ENCODE peak calls at places on chromosome 1, in eight cellular contexts. G is lower leg skin, X is IMR-90, J is body of pancreas, A is K562, E is stomach, U is breast epithelium, K is suprapubic skin. T is an unnamed sample.

GRCh38 chr1:156410238-156410637 is 41.2 kb downstream of the RHBG start:
- DNase-seq in U (no peak), A (no peak), G (no peak), J (no peak), E (no peak), K (no peak), X (no peak), T (no peak)

GRCh38 chr1:24321712-24322635 is 2.8 kb downstream of the GRHL3 start:
- DNase-seq in A (peak), J (peak), K (peak), X (peak), E (peak), G (peak), U (peak), T (no peak)

GRCh38 chr1:207941664-207942063 is 30.7 kb upstream of the CD34 start:
- DNase-seq in X (peak), U (peak), G (peak), A (no peak), J (peak), E (peak), K (peak), T (no peak)

GRCh38 chr1:24929876-24930702 is at the start of gene RUNX3:
- DNase-seq in X (no peak), U (peak), A (peak), G (peak), E (peak), J (no peak), K (no peak), T (peak)

GRCh38 chr1:6272476-6273270 is 11.8 kb upstream of the GPR153 start:
- DNase-seq in J (no peak), G (no peak), U (no peak), E (no peak), K (no peak), X (no peak), A (no peak), T (no peak)

GRCh38 chr1:214566158-214567104 is 15.0 kb upstream of the PTPN14 start:
- DNase-seq in A (no peak), E (no peak), J (no peak), X (peak), G (no peak), K (no peak), U (no peak), T (no peak)

GRCh38 chr1:205581321-205581980 is 50.4 kb downstream of the ELK4 start:
- DNase-seq in U (no peak), K (peak), J (no peak), A (no peak), E (peak), X (no peak), G (peak), T (no peak)

GRCh38 chr1:1089731-1090423 is 15.8 kb upstream of the RNF223 start:
- DNase-seq in G (peak), E (no peak), A (no peak), J (peak), X (no peak), K (no peak), U (no peak), T (no peak)

GRCh38 chr1:15094719-15095491 is 58.6 kb upstream of the TMEM51 start:
- DNase-seq in X (no peak), K (no peak), J (no peak), E (no peak), U (no peak), G (no peak), A (no peak), T (no peak)

GRCh38 chr1:225830823-225831222 is 20.9 kb downstream of the EPHX1 start:
- DNase-seq in E (no peak), X (no peak), G (no peak), J (no peak), K (no peak), A (no peak), U (no peak), T (no peak)

GRCh38 chr1:3019007-3019515 is 2.2 kb upstream of the ACTRT2 start:
- DNase-seq in U (no peak), K (no peak), X (no peak), A (no peak), E (no peak), G (peak), J (no peak), T (no peak)

GRCh38 chr1:2373551-2374259 is 17.6 kb downstream of the MORN1 start:
- DNase-seq in E (no peak), A (no peak), X (no peak), G (peak), J (peak), U (no peak), K (peak), T (no peak)

GRCh38 chr1:157937743-157938142 is 55.7 kb upstream of the KIRREL1 start:
- DNase-seq in K (no peak), A (no peak), U (no peak), X (no peak), E (no peak), G (no peak), J (no peak), T (no peak)

GRCh38 chr1:201528631-201529260 is 10.2 kb upstream of the NAV1 start:
- DNase-seq in U (no peak), E (no peak), A (no peak), K (no peak), X (peak), J (no peak), G (no peak), T (no peak)

GRCh38 chr1:224922404-224923164 is 6.9 kb upstream of the DNAH14 start:
- DNase-seq in A (peak), G (no peak), K (no peak), J (peak), E (peak), X (peak), U (no peak), T (no peak)

GRCh38 chr1:55156093-55156492 is 59.1 kb downstream of the USP24 start:
- DNase-seq in K (no peak), U (no peak), E (no peak), A (no peak), G (no peak), X (peak), J (no peak), T (no peak)

GRCh38 chr1:58251415-58252073 is 295.0 kb downstream of the OMA1 start:
- DNase-seq in E (no peak), J (no peak), X (no peak), A (peak), U (no peak), K (no peak), G (no peak), T (no peak)

GRCh38 chr1:228285661-228286504 is 78.0 kb downstream of the OBSCN start:
- DNase-seq in E (no peak), U (no peak), J (peak), G (peak), A (no peak), X (no peak), K (peak), T (no peak)

GRCh38 chr1:206783506-206783905 is 11.2 kb upstream of the IL10 start:
- DNase-seq in J (no peak), X (no peak), U (no peak), A (no peak), K (no peak), G (peak), E (no peak), T (no peak)

GRCh38 chr1:41682845-41683630 is 198.6 kb upstream of the EDN2 start:
- DNase-seq in G (no peak), A (no peak), K (no peak), X (peak), J (no peak), E (no peak), U (no peak), T (no peak)

GRCh38 chr1:48498096-48498791 is 26.2 kb upstream of the SPATA6 start:
- DNase-seq in J (peak), A (peak), G (peak), E (peak), K (peak), X (peak), U (peak), T (no peak)

GRCh38 chr1:201459775-201460174 is 9.2 kb downstream of the PHLDA3 start:
- DNase-seq in K (no peak), G (no peak), X (no peak), A (no peak), E (no peak), J (no peak), U (no peak), T (no peak)

GRCh38 chr1:181061891-181062777 is 26.4 kb upstream of the IER5 start:
- DNase-seq in X (no peak), A (no peak), U (no peak), E (no peak), G (no peak), J (no peak), K (peak), T (no peak)

GRCh38 chr1:51306950-51307349 is 23.4 kb downstream of the TTC39A start:
- DNase-seq in U (no peak), G (no peak), X (no peak), J (no peak), E (no peak), A (no peak), K (no peak), T (no peak)

DNA sequence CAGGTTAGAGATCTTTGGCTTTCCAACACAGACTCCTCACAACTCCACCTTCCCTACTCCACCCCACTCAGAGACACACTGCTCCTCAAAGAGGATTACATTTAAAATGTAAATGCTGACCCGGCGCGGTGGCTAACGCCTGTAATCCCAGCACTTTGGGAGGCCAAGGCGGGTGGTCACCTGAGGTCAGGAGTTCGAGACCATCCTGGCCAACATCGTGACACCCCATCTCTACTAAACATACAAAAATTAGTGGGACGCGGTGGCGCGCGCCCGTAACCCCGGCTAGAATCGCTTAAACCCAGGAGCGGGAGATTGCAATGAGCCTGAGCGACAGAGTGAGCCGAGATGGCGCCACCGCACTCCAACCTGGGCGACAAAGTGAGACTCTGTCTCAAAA is 1.8 kb upstream of the ANP32E start:
- DNase-seq in X (no peak), K (no peak), J (no peak), A (no peak), U (no peak), E (no peak), G (peak), T (no peak)
- TF ChIP-seq POLR2A in X (no peak), K (no peak), J (no peak), A (no peak), U (no peak), E (no peak), G (no peak), T (no peak)

GRCh38 chr1:223180803-223181321 is 37.8 kb upstream of the TLR5 start:
- DNase-seq in U (no peak), E (no peak), A (no peak), K (no peak), G (no peak), J (no peak), X (no peak), T (no peak)
- TF ChIP-seq POLR2A in U (no peak), E (no peak), A (no peak), K (no peak), G (no peak), J (no peak), X (no peak), T (no peak)

DNA sequence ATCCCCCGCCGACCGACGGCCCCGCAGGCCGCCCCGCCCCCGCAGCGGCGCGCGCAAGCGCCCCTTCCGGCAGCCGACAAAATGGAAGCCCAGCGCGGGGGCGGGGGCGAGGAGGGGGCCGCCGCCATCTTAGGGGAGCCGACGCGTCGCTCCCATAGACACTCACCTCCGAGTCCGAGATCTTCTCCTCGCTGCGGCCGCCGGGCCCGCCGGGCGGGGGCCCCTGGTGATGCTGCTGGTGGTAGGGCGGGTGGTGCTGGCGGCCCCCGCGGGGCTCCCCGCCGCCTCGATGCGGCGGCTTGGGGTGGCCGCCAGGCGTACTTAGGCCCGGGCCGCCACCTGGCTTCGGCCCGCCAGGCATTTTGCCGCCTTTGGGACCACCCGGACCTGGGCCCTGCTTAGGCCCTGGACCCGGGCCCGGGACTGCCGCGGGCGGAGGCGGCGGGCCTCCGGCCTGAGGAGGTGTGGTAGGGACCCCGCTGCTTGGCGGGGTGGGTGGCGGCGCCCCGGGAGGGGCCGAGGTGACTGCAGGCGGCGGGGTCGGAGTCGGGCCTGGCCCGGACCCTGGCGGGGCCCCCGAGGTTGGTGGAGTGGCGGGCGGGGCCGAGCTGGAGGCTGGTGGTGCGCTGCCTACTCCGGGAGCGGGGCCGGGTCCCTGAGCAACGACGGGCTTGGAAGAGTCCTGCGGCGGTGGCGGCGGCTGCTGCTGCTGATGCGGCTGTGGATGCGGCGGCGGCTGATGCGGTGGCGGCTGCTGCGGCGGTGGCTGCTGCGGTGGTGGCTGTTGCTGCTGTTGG is 691 bp downstream of the SFPQ start:
- DNase-seq in U (peak), J (peak), A (peak), E (peak), X (peak), K (peak), G (peak), T (peak)
- TF ChIP-seq POLR2A in U (no peak), J (no peak), A (no peak), E (no peak), X (peak), K (no peak), G (no peak), T (peak)

DNA sequence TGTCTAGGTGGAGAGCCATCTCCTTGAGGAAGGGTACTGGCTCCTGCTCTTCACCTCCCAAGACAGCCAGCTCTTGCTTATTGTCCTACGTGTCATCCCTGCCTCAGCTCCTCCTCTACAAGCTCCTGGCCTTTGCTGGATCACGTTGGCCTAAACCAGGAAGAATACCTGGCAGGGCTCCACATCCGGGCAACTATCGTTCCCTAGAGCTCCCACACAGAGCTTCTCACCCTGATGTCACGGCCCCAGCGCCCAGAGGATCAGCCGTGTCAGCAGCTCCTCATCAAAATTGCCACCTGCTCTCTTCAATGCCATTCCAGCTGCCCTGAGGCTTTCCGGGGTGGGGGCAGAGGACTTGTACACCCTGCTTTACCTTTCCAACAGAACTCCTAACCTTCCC is 1.9 kb upstream of the TPM3 start:
- DNase-seq in X (no peak), A (no peak), U (peak), J (peak), G (peak), K (peak), E (peak), T (no peak)
- TF ChIP-seq POLR2A in X (no peak), A (no peak), U (no peak), J (no peak), G (no peak), K (no peak), E (no peak), T (no peak)

GRCh38 chr1:31954607-31955283 is 16.6 kb upstream of the PTP4A2 start:
- DNase-seq in G (peak), E (peak), A (peak), U (peak), X (peak), J (peak), K (peak), T (no peak)
- TF ChIP-seq POLR2A in G (no peak), E (no peak), A (peak), U (peak), X (peak), J (no peak), K (no peak), T (no peak)

GRCh38 chr1:150551049-150551783 is 2.0 kb downstream of the ADAMTSL4 start:
- DNase-seq in G (no peak), U (no peak), E (no peak), A (no peak), X (no peak), K (no peak), J (no peak), T (no peak)

GRCh38 chr1:150550222-150551048 is 1.2 kb downstream of the ADAMTSL4 start:
- DNase-seq in J (no peak), K (no peak), A (peak), G (no peak), U (no peak), E (no peak), X (no peak), T (no peak)

GRCh38 chr1:150549496-150550221 is 451 bp downstream of the ADAMTSL4 start:
- DNase-seq in E (no peak), K (peak), U (no peak), X (no peak), J (no peak), G (peak), A (peak), T (no peak)

GRCh38 chr1:150548324-150548631 is 930 bp upstream of the ADAMTSL4 start:
- DNase-seq in X (no peak), K (no peak), A (no peak), U (no peak), G (no peak), J (no peak), E (no peak), T (no peak)

DNA sequence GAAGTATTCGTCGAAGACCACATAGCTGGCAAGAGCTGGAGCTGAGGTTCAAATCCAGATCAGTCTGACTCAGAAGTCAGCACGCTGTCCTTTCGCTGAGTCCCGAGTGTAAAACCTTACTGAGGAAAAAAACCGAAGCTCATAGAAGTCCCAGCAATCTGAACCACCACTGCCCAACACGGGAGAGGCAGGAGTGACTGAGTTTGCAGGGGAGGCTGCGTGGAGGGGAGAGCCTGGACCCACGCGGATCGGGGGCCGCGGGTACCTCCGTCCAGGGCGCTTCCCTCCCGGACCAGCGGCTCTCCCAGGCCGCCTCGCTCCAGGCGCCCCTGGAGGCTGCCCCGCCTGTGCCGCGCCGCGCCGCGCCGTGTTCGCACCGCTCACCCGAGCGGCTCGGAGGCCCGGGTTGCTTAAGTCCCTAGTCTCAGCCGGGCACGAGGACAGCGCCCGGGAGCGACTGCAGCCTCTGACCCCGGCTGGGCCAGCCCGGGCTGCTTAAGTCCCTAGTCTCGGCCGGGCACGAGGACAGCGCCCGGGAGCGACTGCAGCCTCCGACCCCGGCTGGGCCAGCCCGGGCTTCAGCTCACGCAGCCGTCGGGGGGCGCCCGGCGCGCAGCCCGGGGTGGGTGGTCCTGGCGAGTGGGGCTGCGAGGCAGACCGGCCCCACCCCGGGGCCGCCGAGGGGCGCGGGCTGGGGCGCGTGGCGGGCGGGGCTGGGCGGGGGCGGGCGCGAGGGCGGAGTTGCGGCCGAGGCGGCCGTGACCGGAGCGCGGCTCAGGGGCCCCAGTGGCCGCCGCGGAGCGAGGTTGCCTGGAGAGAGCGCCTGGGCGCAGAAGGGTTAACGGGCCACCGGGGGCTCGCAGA is at the start of gene ADAMTSL4:
- DNase-seq in X (peak), U (no peak), G (no peak), E (peak), K (no peak), A (peak), J (peak), T (no peak)
- TF ChIP-seq POLR2A in X (peak), U (no peak), G (no peak), E (no peak), K (no peak), A (peak), J (no peak), T (no peak)

GRCh38 chr1:112704908-112705627 is 1.9 kb downstream of the RHOC start:
- DNase-seq in X (peak), G (peak), U (peak), E (peak), K (peak), J (peak), A (peak), T (no peak)
- TF ChIP-seq POLR2A in X (peak), G (no peak), U (no peak), E (no peak), K (no peak), J (peak), A (peak), T (peak)

DNA sequence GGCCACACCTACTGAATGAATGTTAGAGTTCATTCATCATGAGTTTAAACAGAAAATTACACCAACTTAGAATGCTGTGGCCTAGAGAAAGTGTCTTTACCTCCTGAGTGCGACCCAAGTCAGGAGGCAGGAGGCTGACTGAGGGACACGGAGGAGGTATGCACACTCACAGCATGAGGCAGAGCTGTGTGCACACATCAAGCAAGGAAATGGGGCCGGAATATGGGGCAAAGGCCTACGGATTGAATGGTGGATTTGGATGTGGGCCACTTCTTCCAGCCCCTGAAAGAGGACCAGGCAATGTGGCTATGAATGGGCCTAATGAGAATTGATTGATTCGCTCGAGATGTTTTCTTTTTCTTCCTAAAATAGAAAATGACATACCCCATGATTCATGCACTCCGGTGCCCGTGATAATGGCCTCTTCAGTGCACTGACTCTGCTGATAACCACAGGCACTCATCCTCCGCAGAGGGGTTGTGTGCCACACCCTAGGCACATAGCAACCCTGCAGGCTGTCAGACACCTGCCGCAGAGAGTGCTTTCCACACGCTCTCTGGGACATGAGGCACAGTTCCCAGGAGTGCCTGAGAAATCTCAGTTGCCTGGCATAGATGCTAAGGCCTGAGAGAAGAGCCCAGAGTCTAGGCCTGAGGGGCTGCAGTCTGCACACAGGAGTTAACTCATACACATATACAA is 155.5 kb downstream of the GLUL start:
- DNase-seq in E (no peak), G (no peak), K (no peak), X (peak), A (peak), J (no peak), U (no peak), T (no peak)
- TF ChIP-seq POLR2A in E (no peak), G (no peak), K (no peak), X (no peak), A (no peak), J (no peak), U (no peak), T (no peak)

T was measured in esophagus squamous epithelium.